ENCODE peak calls at places on chromosome 9, in seven cellular contexts. I, Y, Q, V, Z, D and K are unnamed samples.

GRCh38 chr9:95880011-95880690 is 4.7 kb downstream of the ERCC6L2 start:
- DNase-seq in I (no peak), Y (peak), Q (peak), V (no peak), Z (no peak), D (peak), K (no peak)

GRCh38 chr9:98899399-98900056 is 44.2 kb upstream of the COL15A1 start:
- DNase-seq in I (no peak), Y (peak), Q (peak), V (no peak), Z (peak), D (peak), K (no peak)

GRCh38 chr9:71755230-71755629 is 13.1 kb downstream of the CEMIP2 start:
- DNase-seq in I (no peak), Y (no peak), Q (no peak), V (no peak), Z (no peak), D (no peak), K (no peak)

GRCh38 chr9:88523056-88523455 is 11.9 kb upstream of the NXNL2 start:
- DNase-seq in I (no peak), Y (peak), Q (no peak), V (no peak), Z (no peak), D (peak), K (no peak)

GRCh38 chr9:99819123-99819483 is 2.6 kb upstream of the NR4A3 start:
- DNase-seq in I (no peak), Y (no peak), Q (no peak), V (no peak), Z (no peak), D (no peak), K (no peak)

GRCh38 chr9:79189511-79189924 is 382.2 kb upstream of the TLE4 start:
- DNase-seq in I (no peak), Y (peak), Q (peak), V (no peak), Z (no peak), D (peak), K (no peak)

GRCh38 chr9:71910602-71911060 is 362 bp downstream of the ABHD17B start:
- DNase-seq in I (peak), Y (no peak), Q (peak), V (no peak), Z (no peak), D (no peak), K (no peak)

GRCh38 chr9:994005-994404 is 17.6 kb downstream of the DMRT3 start:
- DNase-seq in I (no peak), Y (no peak), Q (no peak), V (no peak), Z (peak), D (no peak), K (no peak)

GRCh38 chr9:33748633-33749304 is 46.6 kb upstream of the PRSS3 start:
- DNase-seq in I (no peak), Y (no peak), Q (no peak), V (no peak), Z (no peak), D (no peak), K (no peak)

GRCh38 chr9:101574773-101575333 is 19.9 kb downstream of the PPP3R2 start:
- DNase-seq in I (no peak), Y (no peak), Q (no peak), V (no peak), Z (no peak), D (no peak), K (no peak)

GRCh38 chr9:129282308-129283211 is 104.5 kb upstream of the IER5L start:
- DNase-seq in I (peak), Y (peak), Q (no peak), V (no peak), Z (no peak), D (no peak), K (no peak)

GRCh38 chr9:6689893-6690634 is 44.5 kb upstream of the GLDC start:
- DNase-seq in I (no peak), Y (no peak), Q (no peak), V (no peak), Z (no peak), D (no peak), K (no peak)

GRCh38 chr9:4167040-4167671 is 132.7 kb downstream of the GLIS3 start:
- DNase-seq in I (no peak), Y (no peak), Q (no peak), V (no peak), Z (no peak), D (no peak), K (no peak)

GRCh38 chr9:86529496-86530275 is 175.5 kb upstream of the TUT7 start:
- DNase-seq in I (no peak), Y (peak), Q (no peak), V (no peak), Z (no peak), D (no peak), K (no peak)

GRCh38 chr9:5188060-5188707 is 2.7 kb upstream of the INSL6 start:
- DNase-seq in I (no peak), Y (no peak), Q (no peak), V (no peak), Z (no peak), D (no peak), K (no peak)

GRCh38 chr9:72477862-72478564 is 43.4 kb upstream of the TMC1 start:
- DNase-seq in I (no peak), Y (peak), Q (peak), V (no peak), Z (peak), D (peak), K (peak)

GRCh38 chr9:85117831-85118230 is 448.3 kb downstream of the NTRK2 start:
- DNase-seq in I (no peak), Y (no peak), Q (no peak), V (no peak), Z (no peak), D (no peak), K (no peak)

GRCh38 chr9:111477677-111478076 is 6.5 kb downstream of the ECPAS start:
- DNase-seq in I (no peak), Y (no peak), Q (no peak), V (no peak), Z (no peak), D (no peak), K (no peak)

GRCh38 chr9:134680393-134681060 is 38.9 kb downstream of the COL5A1 start:
- DNase-seq in I (peak), Y (no peak), Q (no peak), V (no peak), Z (no peak), D (no peak), K (no peak)

GRCh38 chr9:80448996-80449395 is 877.2 kb downstream of the TLE4 start:
- DNase-seq in I (no peak), Y (no peak), Q (no peak), V (no peak), Z (no peak), D (no peak), K (no peak)

GRCh38 chr9:135201711-135202110 is 114.2 kb downstream of the OLFM1 start:
- DNase-seq in I (no peak), Y (no peak), Q (no peak), V (no peak), Z (no peak), D (no peak), K (no peak)

GRCh38 chr9:126207256-126207655 is 119.4 kb upstream of the MVB12B start:
- DNase-seq in I (no peak), Y (no peak), Q (no peak), V (no peak), Z (no peak), D (no peak), K (no peak)

GRCh38 chr9:36450110-36450732 is 50.2 kb upstream of the RNF38 start:
- DNase-seq in I (peak), Y (peak), Q (peak), V (no peak), Z (peak), D (peak), K (peak)

GRCh38 chr9:18037981-18038380 is 436.0 kb upstream of the ADAMTSL1 start:
- DNase-seq in I (no peak), Y (no peak), Q (no peak), V (peak), Z (peak), D (no peak), K (no peak)

GRCh38 chr9:35110327-35110758 is 5.3 kb downstream of the ATOSB start:
- DNase-seq in I (peak), Y (peak), Q (peak), V (no peak), Z (no peak), D (peak), K (peak)

GRCh38 chr9:113519401-113520108 is 56.0 kb downstream of the RGS3 start:
- DNase-seq in I (no peak), Y (peak), Q (no peak), V (no peak), Z (no peak), D (peak), K (peak)

GRCh38 chr9:18996191-18996590 is 36.8 kb downstream of the SAXO1 start:
- DNase-seq in I (no peak), Y (no peak), Q (no peak), V (no peak), Z (no peak), D (no peak), K (no peak)

GRCh38 chr9:109976328-109976702 is 196.3 kb downstream of the PALM2AKAP2 start:
- DNase-seq in I (no peak), Y (no peak), Q (no peak), V (no peak), Z (no peak), D (no peak), K (no peak)

GRCh38 chr9:87180361-87180760 is 233.1 kb upstream of the GAS1 start:
- DNase-seq in I (no peak), Y (no peak), Q (no peak), V (no peak), Z (no peak), D (no peak), K (no peak)

GRCh38 chr9:124652203-124652992 is 118.7 kb downstream of the NR6A1 start:
- DNase-seq in I (peak), Y (peak), Q (peak), V (no peak), Z (peak), D (peak), K (no peak)

GRCh38 chr9:136644343-136644592 is 18.4 kb upstream of the EGFL7 start:
- DNase-seq in I (peak), Y (no peak), Q (no peak), V (no peak), Z (peak), D (no peak), K (no peak)

GRCh38 chr9:114399381-114399780 is 11.6 kb upstream of the AKNA start:
- DNase-seq in I (no peak), Y (no peak), Q (no peak), V (no peak), Z (no peak), D (no peak), K (no peak)

GRCh38 chr9:107755267-107755666 is 265.7 kb upstream of the KLF4 start:
- DNase-seq in I (no peak), Y (peak), Q (no peak), V (no peak), Z (no peak), D (peak), K (peak)

GRCh38 chr9:77765781-77766259 is 117.7 kb upstream of the GNA14 start:
- DNase-seq in I (no peak), Y (no peak), Q (no peak), V (no peak), Z (no peak), D (no peak), K (no peak)

GRCh38 chr9:116549061-116549664 is 137.9 kb upstream of the TRIM32 start:
- DNase-seq in I (peak), Y (peak), Q (peak), V (peak), Z (no peak), D (peak), K (peak)

GRCh38 chr9:23825143-23825531 is 903 bp downstream of the ELAVL2 start:
- DNase-seq in I (no peak), Y (no peak), Q (no peak), V (peak), Z (peak), D (no peak), K (no peak)

GRCh38 chr9:12822111-12822510 is 47.3 kb downstream of the LURAP1L start:
- DNase-seq in I (no peak), Y (peak), Q (no peak), V (no peak), Z (no peak), D (no peak), K (no peak)

GRCh38 chr9:34519321-34520020 is 3.3 kb downstream of the ENHO start:
- DNase-seq in I (no peak), Y (no peak), Q (no peak), V (no peak), Z (no peak), D (no peak), K (no peak)

GRCh38 chr9:36276840-36277239 is 18.6 kb upstream of the GNE start:
- DNase-seq in I (no peak), Y (peak), Q (peak), V (no peak), Z (peak), D (peak), K (peak)